ENCODE peak calls at places on chromosomes 2 and 18, in ten cellular contexts. D is vagina, Z is DND-41, B is progenitor cell of endocrine pancreas, Y is transverse colon, S is nephron progenitor cell, H is IMR-90, V is Peyer's patch, T is kidney epithelial cell, A is Calu3. Q is an unnamed sample.

GRCh38 chr2:138829326-138829725 is 49.1 kb upstream of the NXPH2 start:
- DNase-seq in V (peak), T (no peak), S (peak), H (peak), Z (peak), D (no peak), B (peak), A (peak), Y (no peak), Q (peak)

GRCh38 chr18:48815581-48816324 is 135.0 kb downstream of the SMAD7 start:
- DNase-seq in V (peak), D (peak), Y (peak), B (no peak), S (no peak), Z (no peak), A (no peak), H (peak), T (no peak), Q (no peak)

GRCh38 chr18:44967599-44967998 is 286.9 kb downstream of the SETBP1 start:
- DNase-seq in H (no peak), Y (no peak), V (no peak), D (no peak), S (no peak), B (no peak), T (no peak), A (no peak), Z (no peak), Q (no peak)

GRCh38 chr2:96916156-96917007 is 46.5 kb upstream of the SEMA4C start:
- DNase-seq in D (no peak), B (no peak), H (no peak), S (no peak), T (no peak), Z (no peak), V (no peak), Y (no peak), A (no peak), Q (no peak)

GRCh38 chr18:67068608-67069007 is 447.9 kb downstream of the DSEL start:
- DNase-seq in T (no peak), S (no peak), D (no peak), Z (no peak), A (no peak), H (no peak), B (no peak), Y (no peak), V (no peak), Q (no peak)

GRCh38 chr2:27212626-27213471 is 781 bp upstream of the SLC5A6 start:
- DNase-seq in D (no peak), V (no peak), H (peak), B (no peak), A (no peak), T (no peak), Z (peak), Y (no peak), S (peak), Q (peak)

GRCh38 chr2:233952335-233952734 is 35.2 kb downstream of the TRPM8 start:
- DNase-seq in T (no peak), V (no peak), D (no peak), H (no peak), Y (no peak), S (no peak), B (no peak), A (no peak), Z (no peak), Q (no peak)

GRCh38 chr2:234828382-234829073 is 123.3 kb upstream of the SH3BP4 start:
- DNase-seq in T (no peak), Y (no peak), H (no peak), D (no peak), V (no peak), S (no peak), Z (no peak), A (peak), B (no peak), Q (no peak)

GRCh38 chr2:98867539-98868309 is 68.3 kb downstream of the CRACDL start:
- DNase-seq in A (no peak), Y (no peak), T (no peak), B (no peak), D (no peak), V (no peak), S (no peak), H (peak), Z (no peak), Q (no peak)

GRCh38 chr2:120261387-120262006 is 8.8 kb downstream of the RALB start:
- DNase-seq in T (no peak), Y (no peak), A (no peak), S (no peak), V (no peak), Z (no peak), H (no peak), B (no peak), D (no peak), Q (peak)

GRCh38 chr2:221518201-221518936 is 53.7 kb downstream of the EPHA4 start:
- DNase-seq in H (peak), D (no peak), V (no peak), S (no peak), Y (no peak), T (no peak), Z (no peak), A (no peak), B (no peak), Q (peak)

GRCh38 chr18:62420513-62421209 is 95.6 kb downstream of the TNFRSF11A start:
- DNase-seq in V (peak), Z (peak), B (no peak), S (no peak), Y (peak), D (no peak), T (no peak), H (peak), A (peak), Q (peak)

GRCh38 chr18:48072428-48073204 is 142.2 kb upstream of the SMAD2 start:
- DNase-seq in S (no peak), V (no peak), D (no peak), H (no peak), Y (no peak), T (no peak), A (no peak), Z (no peak), B (no peak), Q (no peak)

GRCh38 chr18:54775686-54776085 is 52.6 kb upstream of the RAB27B start:
- DNase-seq in D (no peak), T (peak), A (peak), Y (no peak), V (no peak), S (no peak), H (peak), B (no peak), Z (no peak), Q (no peak)

GRCh38 chr18:46419391-46420141 is 237.5 kb downstream of the LOXHD1 start:
- DNase-seq in Z (peak), B (no peak), S (no peak), D (no peak), T (no peak), H (no peak), A (no peak), V (peak), Y (no peak), Q (peak)

GRCh38 chr18:68769423-68769822 is 28.5 kb upstream of the CCDC102B start:
- DNase-seq in V (no peak), H (no peak), A (no peak), S (no peak), T (no peak), Z (no peak), B (no peak), D (no peak), Y (no peak), Q (no peak)

GRCh38 chr2:49045083-49045482 is 109.2 kb downstream of the FSHR start:
- DNase-seq in H (no peak), Z (no peak), V (no peak), Y (no peak), D (no peak), B (no peak), T (no peak), S (no peak), A (no peak), Q (no peak)

GRCh38 chr2:46493241-46493970 is 14.0 kb downstream of the TMEM247 start:
- DNase-seq in H (peak), Z (no peak), V (no peak), Y (no peak), S (no peak), D (peak), B (no peak), A (no peak), T (no peak), Q (peak)

GRCh38 chr2:70691497-70691896 is 76.5 kb downstream of the ADD2 start:
- DNase-seq in T (no peak), S (no peak), H (no peak), D (no peak), Z (no peak), V (no peak), Y (no peak), B (no peak), A (no peak), Q (no peak)

GRCh38 chr2:69559696-69560482 is 83.7 kb downstream of the AAK1 start:
- DNase-seq in Z (no peak), D (no peak), S (peak), Y (no peak), A (peak), H (peak), T (peak), B (no peak), V (no peak), Q (peak)

GRCh38 chr2:240585681-240586197 is 795 bp upstream of the CAPN10 start:
- DNase-seq in H (no peak), B (no peak), T (no peak), Z (no peak), S (no peak), V (no peak), Y (no peak), A (no peak), D (no peak), Q (no peak)

GRCh38 chr18:49892148-49892924 is 79.0 kb upstream of the ACAA2 start:
- DNase-seq in H (peak), V (no peak), Y (no peak), A (no peak), Z (no peak), D (no peak), B (no peak), S (no peak), T (no peak), Q (no peak)

GRCh38 chr2:100703744-100704143 is 116.2 kb upstream of the NPAS2 start:
- DNase-seq in T (no peak), D (peak), H (no peak), A (no peak), B (no peak), S (no peak), V (no peak), Y (no peak), Z (no peak), Q (no peak)

GRCh38 chr2:21920721-21921120 is 797.0 kb downstream of the TDRD15 start:
- DNase-seq in Z (no peak), D (no peak), V (no peak), T (no peak), S (no peak), H (no peak), A (no peak), B (no peak), Y (no peak), Q (no peak)

GRCh38 chr2:69177063-69177771 is 164.2 kb downstream of the ANTXR1 start:
- DNase-seq in A (no peak), T (no peak), H (peak), D (no peak), Z (no peak), V (peak), B (no peak), S (no peak), Y (peak), Q (no peak)

GRCh38 chr2:218781691-218782528 is at the start of gene CYP27A1:
- DNase-seq in A (peak), T (no peak), D (no peak), S (peak), Z (no peak), B (peak), Y (peak), V (peak), H (no peak), Q (peak)

GRCh38 chr2:424306-425172 is 136.6 kb upstream of the ALKAL2 start:
- DNase-seq in T (peak), Z (no peak), S (no peak), Y (no peak), D (peak), V (no peak), H (no peak), B (no peak), A (no peak), Q (no peak)

GRCh38 chr2:207467716-207468347 is 61.9 kb upstream of the CREB1 start:
- DNase-seq in V (no peak), Y (no peak), A (no peak), Z (no peak), D (no peak), H (peak), S (no peak), T (no peak), B (no peak), Q (peak)

GRCh38 chr2:28766070-28766469 is 14.4 kb downstream of the PPP1CB start:
- DNase-seq in T (no peak), V (no peak), H (no peak), A (no peak), B (no peak), Z (no peak), Y (no peak), S (no peak), D (no peak), Q (no peak)

GRCh38 chr2:128348505-128349065 is 29.9 kb upstream of the HS6ST1 start:
- DNase-seq in D (peak), S (no peak), V (no peak), Y (no peak), A (no peak), H (no peak), Z (no peak), B (no peak), T (no peak), Q (no peak)

GRCh38 chr2:866009-866680 is 84.5 kb upstream of the SNTG2 start:
- DNase-seq in A (no peak), H (no peak), D (no peak), B (no peak), Y (no peak), S (peak), V (no peak), T (no peak), Z (no peak), Q (no peak)

GRCh38 chr18:40534748-40535147 is 1420.3 kb upstream of the PIK3C3 start:
- DNase-seq in B (no peak), D (no peak), A (no peak), S (no peak), T (no peak), Y (no peak), Z (no peak), V (no peak), H (peak), Q (no peak)

GRCh38 chr2:106147665-106148064 is 46.4 kb downstream of the UXS1 start:
- DNase-seq in Y (no peak), B (no peak), S (no peak), Z (no peak), V (no peak), D (no peak), T (no peak), A (no peak), H (peak), Q (peak)

GRCh38 chr2:177474301-177474700 is 81.7 kb downstream of the AGPS start:
- DNase-seq in D (no peak), H (no peak), Z (no peak), Y (no peak), T (no peak), A (no peak), S (no peak), B (no peak), V (no peak), Q (no peak)

GRCh38 chr2:189492451-189492850 is 51.2 kb downstream of the WDR75 start:
- DNase-seq in V (no peak), S (no peak), H (peak), Z (no peak), A (no peak), D (no peak), Y (no peak), B (no peak), T (no peak), Q (no peak)

GRCh38 chr2:241556734-241557133 is 1.8 kb upstream of the BOK start:
- DNase-seq in S (no peak), A (no peak), D (no peak), T (no peak), B (no peak), H (no peak), Y (no peak), V (no peak), Z (no peak), Q (no peak)

GRCh38 chr2:164182116-164182637 is 439.1 kb downstream of the GRB14 start:
- DNase-seq in Y (no peak), V (no peak), S (no peak), H (no peak), T (no peak), D (no peak), A (no peak), Z (no peak), B (no peak), Q (no peak)

GRCh38 chr2:196635156-196635555 is 4.4 kb upstream of the CCDC150 start:
- DNase-seq in A (no peak), Y (no peak), Z (no peak), B (no peak), S (no peak), V (no peak), D (no peak), T (no peak), H (no peak), Q (no peak)

GRCh38 chr2:9967053-9967775 is 15.7 kb downstream of the GRHL1 start:
- DNase-seq in H (no peak), T (no peak), Z (no peak), V (no peak), D (no peak), Y (no peak), B (no peak), A (no peak), S (no peak), Q (no peak)

GRCh38 chr2:55961318-55961911 is 37.8 kb upstream of the EFEMP1 start:
- DNase-seq in V (no peak), A (peak), S (no peak), B (no peak), Y (no peak), T (no peak), H (peak), D (no peak), Z (no peak), Q (no peak)

DNA sequence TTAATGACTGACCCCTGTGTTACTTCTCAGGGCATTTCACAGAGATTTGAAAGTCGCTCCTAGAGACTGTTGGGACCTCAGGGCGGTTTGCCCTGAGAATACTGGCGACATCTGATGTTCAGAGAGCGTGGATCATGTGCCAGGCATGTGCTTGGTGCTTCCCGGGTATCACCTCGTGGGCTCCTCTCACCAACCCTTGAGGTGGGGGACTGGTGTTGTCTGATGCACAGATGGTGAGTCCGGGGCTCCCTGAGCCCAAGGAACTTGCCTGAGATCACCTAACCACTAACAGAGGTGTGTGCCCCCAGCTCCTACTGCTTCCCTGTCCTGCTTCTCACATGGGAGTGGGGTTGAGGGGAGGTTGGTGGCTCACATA is 16.2 kb downstream of the ATOH8 start:
- DNase-seq in T (no peak), D (no peak), S (no peak), H (no peak), B (no peak), V (no peak), A (no peak), Y (no peak), Z (no peak), Q (no peak)
- TF ChIP-seq CTCF in T (no peak), D (no peak), S (no peak), H (no peak), B (no peak), V (no peak), A (no peak), Y (no peak), Z (no peak), Q (no peak)

DNA sequence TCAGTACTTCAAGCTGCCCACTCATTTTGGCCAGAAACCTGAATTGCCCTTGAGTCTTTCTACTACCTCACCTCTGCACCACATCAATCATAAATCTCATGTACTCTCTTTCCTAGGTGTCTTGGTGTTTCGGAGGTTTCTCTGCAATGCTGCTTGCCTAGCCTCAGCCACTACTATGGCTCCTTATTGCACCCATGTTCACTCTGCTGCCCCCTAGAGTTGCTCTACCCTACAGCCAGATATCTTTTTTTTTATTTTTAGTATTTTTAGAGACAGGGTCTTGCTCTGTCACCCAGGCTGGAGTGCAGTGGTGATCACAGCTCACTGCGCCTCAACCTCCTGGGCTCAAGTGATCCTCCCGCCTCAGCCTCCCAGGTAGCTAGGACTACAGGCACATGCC is 413.0 kb downstream of the PTPRM start:
- DNase-seq in T (no peak), H (no peak), S (no peak), A (peak), Y (no peak), B (no peak), V (no peak), D (no peak), Z (no peak), Q (peak)
- TF ChIP-seq CTCF in T (no peak), H (no peak), S (no peak), A (peak), Y (no peak), B (peak), V (peak), D (no peak), Z (no peak), Q (no peak)

GRCh38 chr2:168614291-168615018 is 158.4 kb downstream of the CERS6 start:
- DNase-seq in V (no peak), D (no peak), B (no peak), A (no peak), Y (no peak), Z (peak), S (no peak), H (no peak), T (no peak), Q (peak)
- TF ChIP-seq CTCF in V (peak), D (no peak), B (no peak), A (no peak), Y (no peak), Z (peak), S (no peak), H (no peak), T (no peak), Q (no peak)

GRCh38 chr18:3111523-3112240 is 98.7 kb upstream of the LPIN2 start:
- DNase-seq in Y (no peak), V (no peak), T (no peak), H (no peak), D (no peak), B (no peak), S (no peak), A (no peak), Z (no peak), Q (no peak)
- TF ChIP-seq CTCF in Y (no peak), V (no peak), T (no peak), H (no peak), D (no peak), B (no peak), S (no peak), A (no peak), Z (no peak), Q (no peak)

DNA sequence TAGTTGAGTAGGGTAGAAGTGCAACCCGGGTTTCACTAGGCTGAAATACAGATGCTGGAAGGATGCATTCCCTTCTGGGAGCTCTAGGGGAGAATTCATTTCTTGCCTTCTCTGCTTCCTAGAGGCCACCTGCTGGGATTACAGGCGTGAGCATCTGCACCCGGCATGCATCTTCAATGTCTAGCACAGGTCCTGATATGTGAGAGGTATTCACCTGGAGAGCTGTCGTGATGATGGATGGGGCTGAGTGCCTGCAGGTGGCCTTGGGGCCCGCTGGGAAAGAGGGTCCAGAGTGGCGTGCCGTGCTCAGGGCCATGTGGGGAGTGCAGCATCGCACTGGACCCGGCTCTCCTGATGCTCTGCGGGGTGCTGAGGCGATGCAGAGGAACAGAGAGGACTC is 6.6 kb upstream of the NTSR2 start:
- DNase-seq in Y (no peak), H (no peak), V (peak), D (no peak), S (no peak), Z (no peak), B (no peak), A (no peak), T (no peak), Q (no peak)
- TF ChIP-seq CTCF in Y (no peak), H (peak), V (no peak), D (no peak), S (no peak), Z (no peak), B (peak), A (no peak), T (no peak), Q (no peak)

Q was measured in activated CD8-positive, alpha-beta T cell treated with anti-CD3 and anti-CD28 coated beads for 36 hours.